ENCODE peak calls at places on chromosomes 5 and 9, in four cellular contexts. Q is CD4-positive, CD25-positive, alpha-beta regulatory T cell; T is left lung; N is Peyer's patch. Y is an unnamed sample.
A peak's percentile ranks its signal among the peaks of the same experiment; 100 is the strongest.

GRCh38 chr9:134169166-134169565 is 4.8 kb upstream of the RNU6ATAC start:
- DNase-seq in Q (no peak), T (no peak), N (no peak), Y (no peak)

GRCh38 chr9:27499481-27499880 is 24.6 kb upstream of the IFNK start:
- DNase-seq in Q (no peak), T (no peak), N (no peak), Y (no peak)

GRCh38 chr5:161545701-161546462 is 643 bp downstream of the GABRB2 start:
- DNase-seq in Q (no peak), T (no peak), N (no peak), Y (no peak)

GRCh38 chr9:118618744-118619299 is 750.4 kb downstream of the BRINP1 start:
- DNase-seq in Q (no peak), T (no peak), N (no peak), Y (no peak)

GRCh38 chr9:122005597-122005996 is 87.5 kb downstream of the TTLL11 start:
- DNase-seq in Q (no peak), T (no peak), N (no peak), Y (no peak)

GRCh38 chr9:14317667-14318255 is 3.8 kb upstream of the NFIB start:
- DNase-seq in Q (no peak), T (no peak), N (no peak), Y (no peak)

GRCh38 chr9:8660383-8660782 is 860.8 kb upstream of the DMAC1 start:
- DNase-seq in Q (no peak), T (peak; percentile 41), N (no peak), Y (no peak)

GRCh38 chr5:116507941-116508655 is 66.5 kb downstream of the SEMA6A start:
- DNase-seq in Q (no peak), T (no peak), N (no peak), Y (no peak)

GRCh38 chr9:133656211-133657119 is 20.3 kb downstream of the DBH start:
- DNase-seq in Q (peak; percentile 34), T (no peak), N (no peak), Y (no peak)

GRCh38 chr9:124282442-124283231 is 24.9 kb downstream of the NEK6 start:
- DNase-seq in Q (no peak), T (no peak), N (peak; percentile 70), Y (no peak)

GRCh38 chr5:164475339-164475977 is 970.0 kb downstream of the MAT2B start:
- DNase-seq in Q (no peak), T (no peak), N (no peak), Y (no peak)

GRCh38 chr5:61790678-61791077 is 458.6 kb downstream of the ZSWIM6 start:
- DNase-seq in Q (no peak), T (no peak), N (peak; percentile 75), Y (no peak)

GRCh38 chr5:71882826-71883744 is 164.0 kb downstream of the CARTPT start:
- DNase-seq in Q (no peak), T (no peak), N (no peak), Y (no peak)

GRCh38 chr9:131732636-131733340 is 7.1 kb downstream of the RAPGEF1 start:
- DNase-seq in Q (peak; percentile 61), T (no peak), N (no peak), Y (peak; percentile 43)

GRCh38 chr5:157352756-157353340 is 86.9 kb downstream of the CYFIP2 start:
- DNase-seq in Q (no peak), T (no peak), N (no peak), Y (no peak)

GRCh38 chr5:125746936-125747335 is 676.3 kb upstream of the GRAMD2B start:
- DNase-seq in Q (no peak), T (no peak), N (no peak), Y (no peak)

GRCh38 chr9:87267701-87268100 is 230.0 kb upstream of the DAPK1 start:
- DNase-seq in Q (no peak), T (no peak), N (no peak), Y (no peak)

GRCh38 chr9:124212381-124213050 is 45.2 kb upstream of the NEK6 start:
- DNase-seq in Q (no peak), T (peak; percentile 7), N (no peak), Y (no peak)

GRCh38 chr5:10534491-10535236 is 29.2 kb upstream of the ANKRD33B start:
- DNase-seq in Q (no peak), T (no peak), N (no peak), Y (no peak)

GRCh38 chr9:37904647-37905505 is 949 bp upstream of the SLC25A51 start:
- DNase-seq in Q (no peak), T (no peak), N (peak; percentile 67), Y (no peak)

GRCh38 chr5:448061-448765 is 5.2 kb downstream of the EXOC3 start:
- DNase-seq in Q (no peak), T (peak; percentile 88), N (peak; percentile 47), Y (no peak)

GRCh38 chr5:89844548-89844947 is 565.0 kb downstream of the CETN3 start:
- DNase-seq in Q (no peak), T (no peak), N (no peak), Y (no peak)

GRCh38 chr9:20940447-20941176 is 90.8 kb downstream of the HACD4 start:
- DNase-seq in Q (no peak), T (no peak), N (no peak), Y (no peak)

GRCh38 chr5:541148-541887 is 17.1 kb upstream of the SLC9A3 start:
- DNase-seq in Q (no peak), T (peak; percentile 27), N (peak; percentile 51), Y (no peak)

GRCh38 chr5:38830521-38831051 is 15.2 kb upstream of the OSMR start:
- DNase-seq in Q (no peak), T (no peak), N (no peak), Y (no peak)

GRCh38 chr9:134145262-134145661 is 9.4 kb downstream of the WDR5 start:
- DNase-seq in Q (no peak), T (no peak), N (no peak), Y (no peak)

GRCh38 chr9:127897194-127897692 is 2.2 kb downstream of the ST6GALNAC6 start:
- DNase-seq in Q (no peak), T (peak; percentile 81), N (peak; percentile 72), Y (no peak)

GRCh38 chr9:73183917-73184861 is 32.5 kb downstream of the ANXA1 start:
- DNase-seq in Q (peak; percentile 55), T (no peak), N (no peak), Y (no peak)

GRCh38 chr5:61746836-61747575 is 414.9 kb downstream of the ZSWIM6 start:
- DNase-seq in Q (no peak), T (no peak), N (no peak), Y (no peak)

GRCh38 chr9:12798066-12798770 is 23.4 kb downstream of the LURAP1L start:
- DNase-seq in Q (no peak), T (no peak), N (no peak), Y (no peak)

GRCh38 chr9:84917366-84918063 is 248.0 kb downstream of the NTRK2 start:
- DNase-seq in Q (no peak), T (no peak), N (no peak), Y (no peak)

DNA sequence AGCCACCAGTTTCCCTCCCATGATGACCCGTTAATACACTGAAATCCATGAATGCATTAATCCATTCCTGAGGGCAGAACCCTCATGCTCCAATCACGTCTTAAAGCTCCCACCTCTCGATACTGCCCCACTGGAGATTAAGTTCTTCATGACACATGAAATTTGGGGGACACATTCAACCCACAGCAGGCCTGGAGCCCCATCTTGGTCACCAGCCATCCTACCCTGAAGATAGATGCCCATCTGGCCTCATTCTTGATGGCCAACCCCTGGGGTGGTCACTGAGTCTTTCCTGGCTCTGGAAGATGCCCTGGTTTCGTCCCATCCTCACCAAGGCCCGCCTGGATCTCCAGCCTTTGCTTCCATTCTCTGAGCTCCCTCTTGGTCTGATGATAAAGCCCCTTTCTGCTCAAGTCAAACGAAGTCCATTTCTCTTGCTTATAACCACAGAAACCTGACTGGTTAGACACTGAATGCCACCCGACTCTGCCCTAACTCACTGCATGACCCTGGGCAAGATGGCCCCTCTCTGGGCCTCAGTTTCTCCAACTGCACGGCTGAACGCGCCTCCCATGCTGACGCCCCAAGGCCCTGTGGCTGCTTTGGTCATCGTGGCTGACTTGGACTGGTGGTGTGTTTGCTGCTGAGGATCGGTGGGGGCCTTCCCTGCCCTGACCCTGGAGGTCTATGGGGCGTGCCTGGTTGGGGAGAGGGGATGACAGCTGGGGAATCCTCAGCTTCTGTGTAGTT is 138.4 kb upstream of the IER5L start:
- DNase-seq in Q (no peak), T (peak; percentile 28), N (no peak), Y (no peak)
- H3K4me1 ChIP-seq in Q (peaks cover 16% of the 10 kb centered on the region), T (peaks cover 35% of the 10 kb centered on the region), N (peaks cover 8% of the 10 kb centered on the region), Y (peaks cover 14% of the 10 kb centered on the region)

DNA sequence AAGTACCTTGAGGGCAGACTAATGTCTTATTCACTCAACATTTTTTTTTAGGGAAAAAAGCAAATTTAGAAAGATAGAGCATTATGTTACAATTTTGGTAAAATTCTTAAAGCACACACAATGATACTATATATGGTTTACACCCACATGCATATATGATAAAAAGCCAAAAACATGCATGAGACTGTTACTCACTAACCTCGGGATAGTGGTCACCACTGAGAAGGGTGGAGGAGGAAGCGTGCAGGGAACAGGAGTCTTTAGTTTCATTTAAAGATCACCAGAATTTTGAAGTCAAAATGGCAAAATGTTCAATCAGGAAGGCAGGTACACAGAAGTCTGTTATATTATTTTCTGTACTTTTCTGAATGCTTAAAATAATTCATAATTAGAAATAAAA is 9.2 kb downstream of the ARL15 start:
- DNase-seq in Q (no peak), T (no peak), N (no peak), Y (no peak)
- H3K27ac ChIP-seq in Q (no peak overlapping the region), T (no peak overlapping the region), N (no peak overlapping the region), Y (no peak overlapping the region)

GRCh38 chr5:78328585-78329173 is 31.7 kb upstream of the SCAMP1 start:
- DNase-seq in Q (no peak), T (no peak), N (no peak), Y (no peak)

GRCh38 chr5:78331523-78332080 is 28.8 kb upstream of the SCAMP1 start:
- DNase-seq in Q (no peak), T (no peak), N (no peak), Y (no peak)

GRCh38 chr5:78323241-78323640 is 28.7 kb upstream of the AP3B1 start:
- DNase-seq in Q (no peak), T (no peak), N (no peak), Y (no peak)

GRCh38 chr5:78327761-78328510 is 32.5 kb upstream of the SCAMP1 start:
- DNase-seq in Q (no peak), T (no peak), N (no peak), Y (no peak)

GRCh38 chr5:78326930-78327329 is 32.4 kb upstream of the AP3B1 start:
- DNase-seq in Q (no peak), T (no peak), N (no peak), Y (no peak)
- H3K4me3 ChIP-seq in Q (no peak overlapping the region), T (no peak overlapping the region), N (no peak overlapping the region), Y (no peak overlapping the region)

DNA sequence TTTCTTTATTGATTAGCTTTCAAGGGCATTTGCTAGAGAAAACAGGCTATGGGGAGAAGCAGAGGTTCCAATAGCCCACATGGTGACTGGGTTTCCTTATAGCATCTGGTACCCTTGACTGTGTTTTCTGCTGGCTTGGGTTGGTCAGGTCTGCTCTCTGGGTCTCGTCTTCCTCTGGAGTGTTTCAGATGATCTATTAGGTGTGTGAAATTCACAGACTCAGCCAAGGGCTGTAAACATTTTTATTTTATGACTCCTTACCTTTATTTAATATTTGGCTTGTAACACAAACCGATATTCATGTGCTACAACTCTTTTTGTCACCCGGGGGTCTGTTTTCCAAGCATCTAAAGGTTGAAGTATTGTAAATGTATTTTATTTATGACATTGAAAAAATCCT is 338.9 kb downstream of the GADD45G start:
- DNase-seq in Q (no peak), T (no peak), N (no peak), Y (no peak)
- H3K4me1 ChIP-seq in Q (no peaks in the 10 kb centered on the region), T (no peaks in the 10 kb centered on the region), N (no peaks in the 10 kb centered on the region), Y (no peaks in the 10 kb centered on the region)

GRCh38 chr5:141597814-141598213 is 21.0 kb downstream of the DIAPH1 start:
- DNase-seq in Q (no peak), T (no peak), N (no peak), Y (no peak)
- H3K27ac ChIP-seq in Q (peak overlapping the region; percentile 72), T (peak overlapping the region; percentile 45), N (no peak overlapping the region), Y (peak overlapping the region; percentile 52)